ENCODE peak calls at places on chromosomes 7 and 10, in five cellular contexts. F, Y, E, K and L are unnamed samples.

GRCh38 chr7:116863168-116863670 is 832 bp downstream of the CAPZA2 start:
- DNase-seq in F (no peak), Y (peak; percentile 38), E (peak; percentile 26), K (no peak), L (peak; percentile 51)

GRCh38 chr7:116522247-116522646 is 2.6 kb upstream of the CAV1 start:
- DNase-seq in F (no peak), Y (peak; percentile 51), E (no peak), K (no peak), L (no peak)

GRCh38 chr10:124690971-124691370 is 53.2 kb downstream of the FAM53B start:
- DNase-seq in F (no peak), Y (no peak), E (no peak), K (no peak), L (no peak)

GRCh38 chr7:108007762-108008161 is 4.8 kb upstream of the LAMB1 start:
- DNase-seq in F (no peak), Y (no peak), E (no peak), K (no peak), L (no peak)

GRCh38 chr7:100545636-100546128 is 6.7 kb downstream of the AGFG2 start:
- DNase-seq in F (no peak), Y (peak; percentile 80), E (no peak), K (peak; percentile 68), L (peak; percentile 81)

GRCh38 chr7:20217193-20217948 is at the start of gene MACC1:
- DNase-seq in F (peak; percentile 40), Y (no peak), E (no peak), K (peak; percentile 90), L (no peak)

GRCh38 chr10:43237631-43238446 is 29.0 kb downstream of the RASGEF1A start:
- DNase-seq in F (no peak), Y (no peak), E (no peak), K (peak; percentile 23), L (no peak)

GRCh38 chr10:81915517-81915916 is 40.5 kb downstream of the NRG3 start:
- DNase-seq in F (no peak), Y (no peak), E (no peak), K (no peak), L (peak; percentile 12)

GRCh38 chr10:94344522-94345122 is 18.1 kb downstream of the NOC3L start:
- DNase-seq in F (no peak), Y (no peak), E (no peak), K (no peak), L (no peak)

GRCh38 chr7:114439581-114439980 is 25.0 kb downstream of the FOXP2 start:
- DNase-seq in F (no peak), Y (no peak), E (no peak), K (no peak), L (no peak)